ENCODE peak calls at places on chromosomes 5 and 9, in five cellular contexts. One of them, this sample, is unnamed.

GRCh38 chr9:95012902-95013301 is 286.4 kb downstream of the AOPEP start:
- DNase-seq in astrocyte of the spinal cord: no peak
- DNase-seq in prostate gland: no peak
- DNase-seq in endodermal cell: no peak
- DNase-seq in AG09309: no peak
- DNase-seq in this sample: no peak

GRCh38 chr9:124941689-124942561 is 1.0 kb upstream of the GOLGA1 start:
- DNase-seq in AG09309: peak
- DNase-seq in astrocyte of the spinal cord: peak
- DNase-seq in endodermal cell: peak
- DNase-seq in prostate gland: peak
- DNase-seq in this sample: peak

GRCh38 chr5:37495668-37496067 is 116.5 kb downstream of the WDR70 start:
- DNase-seq in endodermal cell: no peak
- DNase-seq in astrocyte of the spinal cord: peak
- DNase-seq in AG09309: peak
- DNase-seq in prostate gland: no peak
- DNase-seq in this sample: peak

GRCh38 chr5:1038417-1039209 is 30.0 kb downstream of the NKD2 start:
- DNase-seq in astrocyte of the spinal cord: no peak
- DNase-seq in endodermal cell: no peak
- DNase-seq in AG09309: no peak
- DNase-seq in prostate gland: no peak
- DNase-seq in this sample: no peak

GRCh38 chr9:113261917-113262671 is 13.3 kb downstream of the CDC26 start:
- DNase-seq in AG09309: no peak
- DNase-seq in astrocyte of the spinal cord: peak
- DNase-seq in prostate gland: peak
- DNase-seq in endodermal cell: no peak
- DNase-seq in this sample: no peak

GRCh38 chr5:136432705-136433104 is 67.4 kb upstream of the TRPC7 start:
- DNase-seq in astrocyte of the spinal cord: no peak
- DNase-seq in endodermal cell: no peak
- DNase-seq in AG09309: no peak
- DNase-seq in prostate gland: no peak
- DNase-seq in this sample: no peak

GRCh38 chr5:120512757-120513650 is 48.9 kb downstream of the PRR16 start:
- DNase-seq in endodermal cell: no peak
- DNase-seq in astrocyte of the spinal cord: no peak
- DNase-seq in prostate gland: no peak
- DNase-seq in AG09309: no peak
- DNase-seq in this sample: no peak

GRCh38 chr5:16418471-16418922 is 47.1 kb downstream of the ZNF622 start:
- DNase-seq in AG09309: no peak
- DNase-seq in endodermal cell: no peak
- DNase-seq in prostate gland: no peak
- DNase-seq in astrocyte of the spinal cord: no peak
- DNase-seq in this sample: no peak

GRCh38 chr9:91795500-91796241 is 154.4 kb downstream of the ROR2 start:
- DNase-seq in prostate gland: no peak
- DNase-seq in AG09309: no peak
- DNase-seq in astrocyte of the spinal cord: no peak
- DNase-seq in endodermal cell: peak
- DNase-seq in this sample: peak

GRCh38 chr9:116355153-116355827 is 201.7 kb downstream of the PAPPA start:
- DNase-seq in AG09309: no peak
- DNase-seq in astrocyte of the spinal cord: peak
- DNase-seq in endodermal cell: peak
- DNase-seq in prostate gland: peak
- DNase-seq in this sample: no peak

GRCh38 chr5:55604611-55605067 is 69.9 kb upstream of the PLPP1 start:
- DNase-seq in endodermal cell: no peak
- DNase-seq in prostate gland: no peak
- DNase-seq in astrocyte of the spinal cord: peak
- DNase-seq in AG09309: no peak
- DNase-seq in this sample: peak

DNA sequence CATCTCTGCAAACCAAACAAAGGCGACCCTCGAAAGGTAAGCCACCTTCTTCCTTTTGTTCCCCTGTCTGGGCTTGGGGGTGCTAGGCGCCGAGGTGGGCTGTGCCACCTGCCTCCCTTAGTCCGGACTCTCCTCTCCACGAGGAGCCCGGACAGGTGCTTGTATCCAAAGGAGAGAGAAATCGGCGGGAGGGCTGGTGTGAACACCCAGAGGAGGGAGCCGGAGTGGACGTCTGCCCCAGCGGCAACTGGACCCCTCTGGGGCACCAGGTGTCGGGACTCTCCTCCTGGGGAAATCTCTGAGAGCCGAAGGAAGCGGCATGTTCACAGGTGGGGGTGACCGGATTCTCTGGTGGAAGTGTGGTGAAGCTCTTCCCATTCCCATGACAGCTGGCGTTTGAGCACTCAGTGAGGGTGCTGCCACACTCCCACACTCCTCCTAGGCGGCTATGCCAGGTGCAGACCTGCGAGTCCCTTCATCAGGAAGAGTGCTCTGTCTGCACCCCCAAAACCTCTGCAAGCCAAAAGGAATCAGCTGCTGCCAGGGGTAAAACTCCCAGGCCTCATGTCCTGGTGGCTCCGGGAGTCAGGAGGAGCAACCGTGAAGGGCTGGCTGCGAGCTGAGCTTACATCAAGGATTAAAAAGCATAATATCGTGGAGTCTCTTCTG is 912 bp downstream of the KCNIP1 start:
- DNase-seq in prostate gland: no peak
- DNase-seq in astrocyte of the spinal cord: no peak
- DNase-seq in AG09309: no peak
- DNase-seq in endodermal cell: peak
- DNase-seq in this sample: no peak
- TF ChIP-seq CTCF in prostate gland: no peak
- TF ChIP-seq CTCF in astrocyte of the spinal cord: no peak
- TF ChIP-seq CTCF in AG09309: no peak
- TF ChIP-seq CTCF in endodermal cell: no peak
- TF ChIP-seq CTCF in this sample: no peak

GRCh38 chr9:35161713-35162604 is at the start of gene UNC13B:
- DNase-seq in astrocyte of the spinal cord: peak
- DNase-seq in prostate gland: peak
- DNase-seq in endodermal cell: peak
- DNase-seq in AG09309: peak
- DNase-seq in this sample: peak

GRCh38 chr9:35164711-35165110 is 2.9 kb downstream of the UNC13B start:
- DNase-seq in AG09309: no peak
- DNase-seq in prostate gland: no peak
- DNase-seq in endodermal cell: no peak
- DNase-seq in astrocyte of the spinal cord: peak
- DNase-seq in this sample: peak

GRCh38 chr9:35163413-35163812 is 1.6 kb downstream of the UNC13B start:
- DNase-seq in endodermal cell: no peak
- DNase-seq in prostate gland: no peak
- DNase-seq in AG09309: no peak
- DNase-seq in astrocyte of the spinal cord: no peak
- DNase-seq in this sample: no peak

GRCh38 chr9:35158501-35159280 is 3.1 kb upstream of the UNC13B start:
- DNase-seq in endodermal cell: no peak
- DNase-seq in AG09309: no peak
- DNase-seq in prostate gland: no peak
- DNase-seq in astrocyte of the spinal cord: no peak
- DNase-seq in this sample: no peak

GRCh38 chr9:35162605-35163315 is 951 bp downstream of the UNC13B start:
- DNase-seq in AG09309: no peak
- DNase-seq in endodermal cell: no peak
- DNase-seq in prostate gland: no peak
- DNase-seq in astrocyte of the spinal cord: peak
- DNase-seq in this sample: peak
- H3K4me3 ChIP-seq in AG09309: peak
- H3K4me3 ChIP-seq in endodermal cell: peak
- H3K4me3 ChIP-seq in prostate gland: peak
- H3K4me3 ChIP-seq in astrocyte of the spinal cord: peak
- H3K4me3 ChIP-seq in this sample: peak

GRCh38 chr5:7436521-7436920 is 40.6 kb downstream of the ADCY2 start:
- DNase-seq in prostate gland: no peak
- DNase-seq in AG09309: no peak
- DNase-seq in endodermal cell: no peak
- DNase-seq in astrocyte of the spinal cord: no peak
- DNase-seq in this sample: no peak
- TF ChIP-seq CTCF in prostate gland: no peak
- TF ChIP-seq CTCF in AG09309: no peak
- TF ChIP-seq CTCF in endodermal cell: peak
- TF ChIP-seq CTCF in astrocyte of the spinal cord: no peak
- TF ChIP-seq CTCF in this sample: no peak

DNA sequence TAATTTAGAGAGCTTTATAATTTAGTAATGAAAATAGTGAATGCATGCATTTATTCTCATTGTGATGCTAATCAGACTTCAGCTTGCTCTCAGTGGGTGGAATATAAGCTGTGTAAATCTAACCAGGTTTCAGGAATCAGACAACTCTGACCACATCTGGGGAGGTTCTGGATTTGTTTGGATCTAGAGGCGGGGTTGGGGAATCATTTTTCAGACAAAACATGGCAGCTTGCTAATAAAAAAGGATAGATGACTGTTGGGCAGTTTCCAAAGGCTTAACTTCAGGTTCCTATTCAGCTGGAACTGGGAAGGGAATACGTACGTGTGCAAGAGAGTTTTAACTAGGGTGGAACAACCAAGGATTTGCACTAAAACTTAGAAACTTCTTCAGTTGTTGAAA is 43.2 kb upstream of the MAMDC2 start:
- DNase-seq in prostate gland: no peak
- DNase-seq in endodermal cell: no peak
- DNase-seq in astrocyte of the spinal cord: no peak
- DNase-seq in AG09309: no peak
- DNase-seq in this sample: no peak
- H3K4me3 ChIP-seq in prostate gland: no peak
- H3K4me3 ChIP-seq in endodermal cell: no peak
- H3K4me3 ChIP-seq in astrocyte of the spinal cord: no peak
- H3K4me3 ChIP-seq in AG09309: no peak
- H3K4me3 ChIP-seq in this sample: no peak

GRCh38 chr5:132011561-132012384 is at the start of gene ACSL6:
- DNase-seq in endodermal cell: peak
- DNase-seq in AG09309: no peak
- DNase-seq in prostate gland: no peak
- DNase-seq in astrocyte of the spinal cord: no peak
- DNase-seq in this sample: no peak
- TF ChIP-seq CTCF in endodermal cell: peak
- TF ChIP-seq CTCF in AG09309: no peak
- TF ChIP-seq CTCF in prostate gland: no peak
- TF ChIP-seq CTCF in astrocyte of the spinal cord: no peak
- TF ChIP-seq CTCF in this sample: no peak

This sample was measured in fibroblast of mammary gland.